ENCODE peak calls at places on chromosome X, in six cellular contexts. One of them, this sample, is unnamed. For H3K4me1, the result is how much of the 10 kb centered on the place peaks cover.

GRCh38 chrX:44054863-44055601 is 81.8 kb upstream of the NDP start:
- DNase-seq in cardiac muscle cell: no peak
- DNase-seq in SK-N-SH: no peak
- DNase-seq in endodermal cell: no peak
- DNase-seq in transverse colon: no peak
- DNase-seq in IMR-90: no peak
- DNase-seq in this sample: no peak

GRCh38 chrX:65136424-65136823 is 160.2 kb upstream of the ZC4H2 start:
- DNase-seq in cardiac muscle cell: no peak
- DNase-seq in SK-N-SH: no peak
- DNase-seq in endodermal cell: no peak
- DNase-seq in transverse colon: no peak
- DNase-seq in IMR-90: no peak
- DNase-seq in this sample: no peak

GRCh38 chrX:134460861-134461218 is 875 bp downstream of the HPRT1 start:
- DNase-seq in cardiac muscle cell: peak
- DNase-seq in SK-N-SH: no peak
- DNase-seq in endodermal cell: no peak
- DNase-seq in transverse colon: no peak
- DNase-seq in IMR-90: peak
- DNase-seq in this sample: no peak

GRCh38 chrX:7330971-7331746 is 183.2 kb upstream of the PUDP start:
- DNase-seq in cardiac muscle cell: peak
- DNase-seq in SK-N-SH: no peak
- DNase-seq in endodermal cell: no peak
- DNase-seq in transverse colon: no peak
- DNase-seq in IMR-90: peak
- DNase-seq in this sample: no peak

GRCh38 chrX:10098235-10098819 is 58.4 kb upstream of the CLCN4 start:
- DNase-seq in cardiac muscle cell: no peak
- DNase-seq in SK-N-SH: no peak
- DNase-seq in endodermal cell: no peak
- DNase-seq in transverse colon: no peak
- DNase-seq in IMR-90: no peak
- DNase-seq in this sample: no peak

GRCh38 chrX:9573282-9574106 is 108.6 kb downstream of the TBL1X start:
- DNase-seq in cardiac muscle cell: no peak
- DNase-seq in SK-N-SH: no peak
- DNase-seq in endodermal cell: peak
- DNase-seq in transverse colon: no peak
- DNase-seq in IMR-90: no peak
- DNase-seq in this sample: no peak

GRCh38 chrX:39895228-39896110 is 202.3 kb downstream of the BCOR start:
- DNase-seq in cardiac muscle cell: no peak
- DNase-seq in SK-N-SH: no peak
- DNase-seq in endodermal cell: no peak
- DNase-seq in transverse colon: peak
- DNase-seq in IMR-90: no peak
- DNase-seq in this sample: no peak

GRCh38 chrX:126165721-126166401 is at the start of gene DCAF12L2:
- DNase-seq in cardiac muscle cell: peak
- DNase-seq in SK-N-SH: peak
- DNase-seq in endodermal cell: peak
- DNase-seq in transverse colon: no peak
- DNase-seq in IMR-90: no peak
- DNase-seq in this sample: no peak

GRCh38 chrX:12753366-12753765 is 37.8 kb upstream of the PRPS2 start:
- DNase-seq in cardiac muscle cell: peak
- DNase-seq in SK-N-SH: no peak
- DNase-seq in endodermal cell: no peak
- DNase-seq in transverse colon: no peak
- DNase-seq in IMR-90: no peak
- DNase-seq in this sample: no peak

GRCh38 chrX:136496359-136496767 is 1.0 kb upstream of the HTATSF1 start:
- DNase-seq in cardiac muscle cell: no peak
- DNase-seq in SK-N-SH: no peak
- DNase-seq in endodermal cell: no peak
- DNase-seq in transverse colon: no peak
- DNase-seq in IMR-90: no peak
- DNase-seq in this sample: no peak

GRCh38 chrX:119015407-119016242 is 41.2 kb downstream of the LONRF3 start:
- DNase-seq in cardiac muscle cell: peak
- DNase-seq in SK-N-SH: no peak
- DNase-seq in endodermal cell: no peak
- DNase-seq in transverse colon: peak
- DNase-seq in IMR-90: peak
- DNase-seq in this sample: peak

GRCh38 chrX:63889001-63889400 is 104.0 kb upstream of the ARHGEF9 start:
- DNase-seq in cardiac muscle cell: no peak
- DNase-seq in SK-N-SH: no peak
- DNase-seq in endodermal cell: no peak
- DNase-seq in transverse colon: no peak
- DNase-seq in IMR-90: peak
- DNase-seq in this sample: peak

GRCh38 chrX:68807818-68808217 is 21.0 kb upstream of the EFNB1 start:
- DNase-seq in cardiac muscle cell: peak
- DNase-seq in SK-N-SH: no peak
- DNase-seq in endodermal cell: peak
- DNase-seq in transverse colon: no peak
- DNase-seq in IMR-90: no peak
- DNase-seq in this sample: no peak

GRCh38 chrX:24513416-24513815 is 48.3 kb downstream of the PDK3 start:
- DNase-seq in cardiac muscle cell: no peak
- DNase-seq in SK-N-SH: no peak
- DNase-seq in endodermal cell: no peak
- DNase-seq in transverse colon: no peak
- DNase-seq in IMR-90: no peak
- DNase-seq in this sample: no peak

GRCh38 chrX:119067023-119067739 is 5.6 kb upstream of the CT47C1 start:
- DNase-seq in cardiac muscle cell: peak
- DNase-seq in SK-N-SH: peak
- DNase-seq in endodermal cell: peak
- DNase-seq in transverse colon: peak
- DNase-seq in IMR-90: peak
- DNase-seq in this sample: peak

GRCh38 chrX:65720580-65720979 is 53.1 kb downstream of the MSN start:
- DNase-seq in cardiac muscle cell: no peak
- DNase-seq in SK-N-SH: no peak
- DNase-seq in endodermal cell: no peak
- DNase-seq in transverse colon: no peak
- DNase-seq in IMR-90: no peak
- DNase-seq in this sample: no peak

GRCh38 chrX:140943513-140943912 is 58.9 kb upstream of the SPANXB1 start:
- DNase-seq in cardiac muscle cell: no peak
- DNase-seq in SK-N-SH: no peak
- DNase-seq in endodermal cell: no peak
- DNase-seq in transverse colon: no peak
- DNase-seq in IMR-90: no peak
- DNase-seq in this sample: no peak

GRCh38 chrX:150032742-150033141 is 94.5 kb upstream of the EOLA2 start:
- DNase-seq in cardiac muscle cell: peak
- DNase-seq in SK-N-SH: no peak
- DNase-seq in endodermal cell: no peak
- DNase-seq in transverse colon: no peak
- DNase-seq in IMR-90: peak
- DNase-seq in this sample: peak

GRCh38 chrX:10579753-10580060 is 40.7 kb downstream of the MID1 start:
- DNase-seq in cardiac muscle cell: peak
- DNase-seq in SK-N-SH: no peak
- DNase-seq in endodermal cell: no peak
- DNase-seq in transverse colon: no peak
- DNase-seq in IMR-90: peak
- DNase-seq in this sample: no peak

GRCh38 chrX:115972717-115973116 is 197.8 kb upstream of the AGTR2 start:
- DNase-seq in cardiac muscle cell: peak
- DNase-seq in SK-N-SH: no peak
- DNase-seq in endodermal cell: no peak
- DNase-seq in transverse colon: no peak
- DNase-seq in IMR-90: no peak
- DNase-seq in this sample: no peak

GRCh38 chrX:2423293-2423692 is 77.5 kb downstream of the DHRSX start:
- DNase-seq in cardiac muscle cell: peak
- DNase-seq in SK-N-SH: no peak
- DNase-seq in endodermal cell: no peak
- DNase-seq in transverse colon: no peak
- DNase-seq in IMR-90: peak
- DNase-seq in this sample: peak

GRCh38 chrX:40105016-40105790 is 7.4 kb upstream of the BCOR start:
- DNase-seq in cardiac muscle cell: peak
- DNase-seq in SK-N-SH: peak
- DNase-seq in endodermal cell: peak
- DNase-seq in transverse colon: peak
- DNase-seq in IMR-90: no peak
- DNase-seq in this sample: no peak

GRCh38 chrX:132505116-132505515 is 16.3 kb upstream of the MBNL3 start:
- DNase-seq in cardiac muscle cell: peak
- DNase-seq in SK-N-SH: no peak
- DNase-seq in endodermal cell: no peak
- DNase-seq in transverse colon: peak
- DNase-seq in IMR-90: no peak
- DNase-seq in this sample: no peak

GRCh38 chrX:56728321-56728720 is 722 bp upstream of the NBDY start:
- DNase-seq in cardiac muscle cell: peak
- DNase-seq in SK-N-SH: no peak
- DNase-seq in endodermal cell: no peak
- DNase-seq in transverse colon: no peak
- DNase-seq in IMR-90: no peak
- DNase-seq in this sample: no peak

GRCh38 chrX:56727531-56727930 is 1.5 kb upstream of the NBDY start:
- DNase-seq in cardiac muscle cell: no peak
- DNase-seq in SK-N-SH: no peak
- DNase-seq in endodermal cell: no peak
- DNase-seq in transverse colon: no peak
- DNase-seq in IMR-90: no peak
- DNase-seq in this sample: no peak

GRCh38 chrX:56728752-56729151 is 291 bp upstream of the NBDY start:
- DNase-seq in cardiac muscle cell: peak
- DNase-seq in SK-N-SH: no peak
- DNase-seq in endodermal cell: no peak
- DNase-seq in transverse colon: peak
- DNase-seq in IMR-90: peak
- DNase-seq in this sample: no peak

GRCh38 chrX:56729152-56729557 is at the start of gene NBDY:
- DNase-seq in cardiac muscle cell: peak
- DNase-seq in SK-N-SH: peak
- DNase-seq in endodermal cell: peak
- DNase-seq in transverse colon: peak
- DNase-seq in IMR-90: peak
- DNase-seq in this sample: peak

DNA sequence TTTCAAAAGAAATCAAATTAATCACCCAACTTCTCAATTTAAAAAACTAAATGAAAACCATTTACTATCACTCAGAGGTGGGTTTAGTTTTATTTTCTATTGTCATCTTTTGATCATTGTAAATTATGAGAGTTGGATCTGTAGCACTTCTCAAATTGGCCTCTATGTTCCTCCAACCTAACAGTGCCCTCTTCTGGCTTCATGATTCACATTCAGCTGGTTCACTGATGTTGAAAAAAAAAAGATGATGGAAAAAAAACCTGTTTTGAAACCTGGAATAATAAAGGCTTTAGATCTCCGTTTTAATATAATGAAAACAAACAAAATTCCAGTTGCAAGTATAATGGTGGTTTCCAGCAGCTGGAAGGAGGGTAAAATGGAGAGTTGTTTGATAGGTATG is 2.4 kb upstream of the NBDY start:
- DNase-seq in cardiac muscle cell: peak
- DNase-seq in SK-N-SH: peak
- DNase-seq in endodermal cell: no peak
- DNase-seq in transverse colon: no peak
- DNase-seq in IMR-90: peak
- DNase-seq in this sample: peak
- TF ChIP-seq CTCF in cardiac muscle cell: peak
- TF ChIP-seq CTCF in SK-N-SH: peak
- TF ChIP-seq CTCF in endodermal cell: peak
- TF ChIP-seq CTCF in transverse colon: peak
- TF ChIP-seq CTCF in IMR-90: peak
- TF ChIP-seq CTCF in this sample: peak

GRCh38 chrX:49204017-49204416 is 4.0 kb upstream of the SYP start:
- DNase-seq in cardiac muscle cell: no peak
- DNase-seq in SK-N-SH: no peak
- DNase-seq in endodermal cell: no peak
- DNase-seq in transverse colon: no peak
- DNase-seq in IMR-90: no peak
- DNase-seq in this sample: no peak
- H3K27ac ChIP-seq in cardiac muscle cell: no peak
- H3K27ac ChIP-seq in SK-N-SH: no peak
- H3K27ac ChIP-seq in endodermal cell: no peak
- H3K27ac ChIP-seq in transverse colon: no peak
- H3K27ac ChIP-seq in IMR-90: no peak
- H3K27ac ChIP-seq in this sample: no peak

DNA sequence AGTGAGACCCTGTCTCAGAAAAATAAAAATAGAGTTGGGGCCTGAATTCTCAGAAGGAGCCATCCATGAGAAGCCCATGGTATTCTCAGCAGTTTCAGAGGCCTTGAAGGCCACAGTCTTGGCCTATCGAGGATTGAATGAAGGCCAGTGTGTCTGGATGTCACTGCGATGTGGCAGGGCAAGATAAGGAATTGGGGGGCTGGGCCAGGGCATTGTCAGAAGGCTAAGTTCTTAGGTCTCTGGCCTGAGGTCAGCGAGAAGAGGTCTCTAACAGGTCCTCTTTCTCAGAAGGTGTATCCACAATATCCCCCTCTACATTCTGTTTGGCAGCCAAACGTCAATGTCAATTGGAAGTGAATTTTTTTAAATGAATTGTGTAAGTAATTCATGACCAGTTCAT is 5.7 kb downstream of the ZNF275 start:
- DNase-seq in cardiac muscle cell: no peak
- DNase-seq in SK-N-SH: no peak
- DNase-seq in endodermal cell: no peak
- DNase-seq in transverse colon: no peak
- DNase-seq in IMR-90: no peak
- DNase-seq in this sample: no peak
- H3K4me1 ChIP-seq in cardiac muscle cell: under half
- H3K4me1 ChIP-seq in SK-N-SH: under half
- H3K4me1 ChIP-seq in endodermal cell: under half
- H3K4me1 ChIP-seq in transverse colon: under half
- H3K4me1 ChIP-seq in IMR-90: under half
- H3K4me1 ChIP-seq in this sample: under half

GRCh38 chrX:107716816-107717700 is 58.5 kb downstream of the TSC22D3 start:
- DNase-seq in cardiac muscle cell: peak
- DNase-seq in SK-N-SH: peak
- DNase-seq in endodermal cell: peak
- DNase-seq in transverse colon: peak
- DNase-seq in IMR-90: peak
- DNase-seq in this sample: no peak

GRCh38 chrX:107715331-107716044 is 60.1 kb downstream of the TSC22D3 start:
- DNase-seq in cardiac muscle cell: peak
- DNase-seq in SK-N-SH: peak
- DNase-seq in endodermal cell: peak
- DNase-seq in transverse colon: peak
- DNase-seq in IMR-90: peak
- DNase-seq in this sample: peak

GRCh38 chrX:107716045-107716684 is 59.4 kb downstream of the TSC22D3 start:
- DNase-seq in cardiac muscle cell: peak
- DNase-seq in SK-N-SH: peak
- DNase-seq in endodermal cell: peak
- DNase-seq in transverse colon: peak
- DNase-seq in IMR-90: peak
- DNase-seq in this sample: no peak

GRCh38 chrX:107721318-107721717 is 54.3 kb downstream of the TSC22D3 start:
- DNase-seq in cardiac muscle cell: no peak
- DNase-seq in SK-N-SH: no peak
- DNase-seq in endodermal cell: no peak
- DNase-seq in transverse colon: peak
- DNase-seq in IMR-90: no peak
- DNase-seq in this sample: no peak

GRCh38 chrX:107718156-107718621 is 57.4 kb downstream of the TSC22D3 start:
- DNase-seq in cardiac muscle cell: peak
- DNase-seq in SK-N-SH: peak
- DNase-seq in endodermal cell: peak
- DNase-seq in transverse colon: peak
- DNase-seq in IMR-90: peak
- DNase-seq in this sample: peak
- TF ChIP-seq CTCF in cardiac muscle cell: peak
- TF ChIP-seq CTCF in SK-N-SH: peak
- TF ChIP-seq CTCF in endodermal cell: peak
- TF ChIP-seq CTCF in transverse colon: peak
- TF ChIP-seq CTCF in IMR-90: peak
- TF ChIP-seq CTCF in this sample: peak

This sample was measured in foreskin keratinocyte.